ENCODE peak calls at places on chromosomes 4 and X, in six cellular contexts. X is lung; B is CD4-positive, alpha-beta T cell; O is PC-9; C is lower lobe of right lung; Q is neural crest cell. F is an unnamed sample.

GRCh38 chr4:8724436-8725070 is 132.0 kb downstream of the CPZ start:
- DNase-seq in X (no peak), C (peak), B (no peak), Q (no peak), O (no peak), F (no peak)

GRCh38 chr4:79290376-79290775 is 35.5 kb downstream of the NAA11 start:
- DNase-seq in O (no peak), Q (no peak), C (no peak), X (no peak), B (no peak), F (no peak)

GRCh38 chr4:97142893-97143292 is 1000.4 kb downstream of the STPG2 start:
- DNase-seq in B (no peak), Q (no peak), C (no peak), O (no peak), X (no peak), F (no peak)

GRCh38 chrX:96432647-96433046 is 252.0 kb upstream of the DIAPH2 start:
- DNase-seq in X (no peak), B (no peak), O (no peak), C (no peak), Q (no peak), F (no peak)

GRCh38 chrX:43703211-43703791 is 47.2 kb downstream of the MAOA start:
- DNase-seq in Q (no peak), C (no peak), B (no peak), O (peak), X (no peak), F (no peak)

GRCh38 chr4:14399919-14400706 is 602.2 kb upstream of the CPEB2 start:
- DNase-seq in X (no peak), Q (no peak), B (no peak), O (no peak), C (no peak), F (no peak)

GRCh38 chr4:121057466-121057911 is 14.8 kb downstream of the NDNF start:
- DNase-seq in X (no peak), Q (no peak), C (no peak), B (no peak), O (no peak), F (no peak)

GRCh38 chr4:183099537-183100297 is 660 bp downstream of the WWC2 start:
- DNase-seq in X (peak), B (peak), O (no peak), C (peak), Q (peak), F (no peak)

GRCh38 chr4:121485190-121485804 is 104.5 kb upstream of the QRFPR start:
- DNase-seq in O (no peak), B (no peak), C (no peak), X (no peak), Q (no peak), F (no peak)

GRCh38 chr4:3384771-3385701 is 56.7 kb upstream of the HGFAC start:
- DNase-seq in B (no peak), X (peak), Q (no peak), O (no peak), C (peak), F (no peak)
- TF ChIP-seq CTCF in B (no peak), X (no peak), Q (no peak), O (no peak), C (no peak), F (no peak)

DNA sequence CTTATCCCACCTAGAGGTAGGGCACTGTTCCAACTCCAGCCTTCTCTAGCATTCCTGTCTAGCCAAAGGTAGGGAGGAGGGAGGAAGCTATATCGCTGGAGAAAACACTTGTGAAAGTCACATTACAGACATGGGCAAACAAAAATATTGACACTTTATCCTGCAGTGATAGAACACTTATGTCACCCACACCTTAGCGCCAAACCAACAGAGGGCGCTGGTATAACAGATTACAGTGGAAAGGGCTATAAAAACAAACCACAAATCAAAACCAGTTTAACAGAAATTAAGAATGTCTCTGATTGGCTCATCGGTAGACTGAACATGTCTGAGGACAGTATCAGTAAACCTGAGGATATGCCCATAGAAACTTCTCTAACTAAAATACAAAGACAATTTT is 451.3 kb downstream of the TLL1 start:
- DNase-seq in O (no peak), C (no peak), B (no peak), X (no peak), Q (peak), F (no peak)
- TF ChIP-seq CTCF in O (peak), C (no peak), B (no peak), X (no peak), Q (peak), F (peak)

GRCh38 chr4:165208741-165209388 is 1.5 kb downstream of the KLHL2 start:
- DNase-seq in X (no peak), O (no peak), C (no peak), B (peak), Q (no peak), F (no peak)

GRCh38 chr4:165209796-165210195 is 2.4 kb downstream of the KLHL2 start:
- DNase-seq in Q (no peak), O (no peak), X (no peak), C (no peak), B (no peak), F (no peak)

GRCh38 chr4:165208322-165208652 is 926 bp downstream of the KLHL2 start:
- DNase-seq in B (no peak), X (no peak), C (no peak), Q (no peak), O (no peak), F (no peak)

GRCh38 chr4:165207016-165207430 is 338 bp upstream of the KLHL2 start:
- DNase-seq in Q (no peak), X (no peak), C (no peak), B (no peak), O (no peak), F (no peak)

GRCh38 chr4:165207431-165208321 is at the start of gene KLHL2:
- DNase-seq in Q (peak), C (peak), X (peak), O (no peak), B (peak), F (peak)
- TF ChIP-seq CTCF in Q (no peak), C (no peak), X (no peak), O (no peak), B (no peak), F (peak)

GRCh38 chr4:71913275-71913674 is 118.5 kb upstream of the NPFFR2 start:
- DNase-seq in B (no peak), O (no peak), X (no peak), C (no peak), Q (no peak), F (no peak)

GRCh38 chr4:71906096-71906495 is 122.2 kb upstream of the GC start:
- DNase-seq in Q (no peak), C (no peak), B (no peak), X (no peak), O (no peak), F (no peak)

GRCh38 chr4:71907782-71908181 is 123.9 kb upstream of the GC start:
- DNase-seq in C (no peak), B (no peak), O (no peak), X (no peak), Q (no peak), F (no peak)
- TF ChIP-seq CTCF in C (no peak), B (no peak), O (no peak), X (no peak), Q (no peak), F (no peak)

GRCh38 chr4:48752726-48753125 is 27.4 kb downstream of the FRYL start:
- DNase-seq in C (no peak), X (no peak), O (no peak), Q (no peak), B (no peak), F (no peak)
- TF ChIP-seq CTCF in C (no peak), X (no peak), O (no peak), Q (no peak), B (no peak), F (no peak)